ENCODE peak calls at places on chromosomes 13 and 19, in six cellular contexts. W is sigmoid colon, N is astrocyte, Q is COR-L47, M is SK-N-SH, Y is type B pancreatic cell. B is an unnamed sample.

GRCh38 chr13:67069117-67069767 is 160.9 kb downstream of the PCDH9 start:
- DNase-seq in W (no peak), N (no peak), Q (no peak), M (no peak), Y (no peak), B (no peak)

GRCh38 chr13:48086272-48086671 is 8.6 kb downstream of the MED4 start:
- DNase-seq in W (no peak), N (no peak), Q (no peak), M (no peak), Y (no peak), B (no peak)

GRCh38 chr19:35066691-35067563 is 25.4 kb downstream of the HPN start:
- DNase-seq in W (peak), N (peak), Q (peak), M (peak), Y (peak), B (peak)

GRCh38 chr13:112975401-112975939 is 6.5 kb downstream of the MCF2L start:
- DNase-seq in W (no peak), N (no peak), Q (no peak), M (no peak), Y (no peak), B (no peak)

GRCh38 chr13:54402495-54402894 is 1373.9 kb downstream of the OLFM4 start:
- DNase-seq in W (no peak), N (no peak), Q (no peak), M (no peak), Y (no peak), B (no peak)

GRCh38 chr13:91771229-91771628 is 372.8 kb downstream of the GPC5 start:
- DNase-seq in W (no peak), N (no peak), Q (no peak), M (no peak), Y (no peak), B (no peak)

GRCh38 chr13:46684287-46685001 is 112.5 kb downstream of the ESD start:
- DNase-seq in W (no peak), N (no peak), Q (no peak), M (no peak), Y (no peak), B (no peak)

GRCh38 chr13:107819071-107819470 is 396.3 kb downstream of the LIG4 start:
- DNase-seq in W (no peak), N (peak), Q (no peak), M (no peak), Y (no peak), B (no peak)

GRCh38 chr19:9144920-9145319 is 4.7 kb downstream of the ZNF317 start:
- DNase-seq in W (no peak), N (no peak), Q (no peak), M (no peak), Y (no peak), B (no peak)

GRCh38 chr19:858868-859843 is at the start of gene CFD:
- DNase-seq in W (peak), N (no peak), Q (no peak), M (peak), Y (no peak), B (no peak)

GRCh38 chr19:4391701-4392543 is 8.4 kb downstream of the SH3GL1 start:
- DNase-seq in W (no peak), N (peak), Q (no peak), M (no peak), Y (no peak), B (no peak)

GRCh38 chr19:18832331-18833140 is 777 bp downstream of the UPF1 start:
- DNase-seq in W (no peak), N (no peak), Q (no peak), M (peak), Y (peak), B (no peak)